ENCODE peak calls at places on chromosomes 12 and 14, in nine cellular contexts. V, Q, E, K, W, Y, Z, S and T are unnamed samples.

GRCh38 chr14:61153436-61153835 is 127.7 kb downstream of the TMEM30B start:
- DNase-seq in V (no peak), Q (no peak), E (no peak), K (peak), W (no peak), Y (no peak), Z (no peak), S (no peak), T (no peak)

GRCh38 chr12:69676257-69677012 is 22.7 kb downstream of the BEST3 start:
- DNase-seq in V (no peak), Q (no peak), E (no peak), K (peak), W (no peak), Y (no peak), Z (no peak), S (no peak), T (peak)

GRCh38 chr14:59465570-59466150 is 480 bp upstream of the GPR135 start:
- DNase-seq in V (no peak), Q (no peak), E (no peak), K (no peak), W (no peak), Y (no peak), Z (no peak), S (no peak), T (no peak)

GRCh38 chr12:44193281-44193680 is 357.4 kb downstream of the TMEM117 start:
- DNase-seq in V (no peak), Q (no peak), E (no peak), K (no peak), W (no peak), Y (no peak), Z (no peak), S (no peak), T (no peak)

GRCh38 chr12:58919271-58920101 is 818 bp downstream of the LRIG3 start:
- DNase-seq in V (no peak), Q (peak), E (peak), K (peak), W (peak), Y (peak), Z (no peak), S (peak), T (peak)

GRCh38 chr12:116562090-116562489 is 2.9 kb downstream of the MAP1LC3B2 start:
- DNase-seq in V (no peak), Q (no peak), E (no peak), K (no peak), W (no peak), Y (no peak), Z (no peak), S (no peak), T (no peak)

GRCh38 chr14:79101388-79101787 is 931.2 kb downstream of the NRXN3 start:
- DNase-seq in V (no peak), Q (no peak), E (no peak), K (no peak), W (no peak), Y (no peak), Z (no peak), S (no peak), T (no peak)

GRCh38 chr12:113161415-113162016 is 12.0 kb downstream of the CFAP73 start:
- DNase-seq in V (no peak), Q (peak), E (no peak), K (no peak), W (peak), Y (no peak), Z (peak), S (peak), T (peak)

GRCh38 chr12:33892425-33892824 is 129.9 kb upstream of the ALG10 start:
- DNase-seq in V (no peak), Q (no peak), E (no peak), K (no peak), W (no peak), Y (no peak), Z (no peak), S (no peak), T (no peak)

GRCh38 chr14:93764211-93764659 is 24.1 kb downstream of the PRIMA1 start:
- DNase-seq in V (no peak), Q (no peak), E (no peak), K (peak), W (no peak), Y (peak), Z (no peak), S (no peak), T (no peak)

GRCh38 chr12:95986635-95987535 is 9.3 kb downstream of the HAL start:
- DNase-seq in V (no peak), Q (no peak), E (no peak), K (no peak), W (no peak), Y (no peak), Z (no peak), S (no peak), T (no peak)

GRCh38 chr14:93012516-93013367 is 89.8 kb downstream of the CHGA start:
- DNase-seq in V (no peak), Q (no peak), E (no peak), K (no peak), W (no peak), Y (no peak), Z (no peak), S (no peak), T (no peak)

GRCh38 chr12:69510176-69510827 is 40.1 kb downstream of the FRS2 start:
- DNase-seq in V (no peak), Q (no peak), E (no peak), K (no peak), W (peak), Y (no peak), Z (no peak), S (peak), T (no peak)

GRCh38 chr12:52061470-52062166 is 8.2 kb upstream of the ATG101 start:
- DNase-seq in V (no peak), Q (peak), E (no peak), K (no peak), W (no peak), Y (no peak), Z (no peak), S (peak), T (no peak)

GRCh38 chr12:3600951-3601350 is 109.9 kb downstream of the PRMT8 start:
- DNase-seq in V (no peak), Q (no peak), E (no peak), K (no peak), W (no peak), Y (no peak), Z (no peak), S (no peak), T (no peak)

GRCh38 chr14:76666746-76667145 is 94.5 kb upstream of the VASH1 start:
- DNase-seq in V (no peak), Q (no peak), E (no peak), K (no peak), W (no peak), Y (no peak), Z (no peak), S (no peak), T (no peak)

GRCh38 chr12:8662592-8662991 is at the start of gene MFAP5:
- DNase-seq in V (peak), Q (no peak), E (peak), K (peak), W (no peak), Y (no peak), Z (no peak), S (no peak), T (no peak)

GRCh38 chr12:47238665-47239064 is 158.9 kb upstream of the AMIGO2 start:
- DNase-seq in V (no peak), Q (no peak), E (no peak), K (peak), W (no peak), Y (no peak), Z (no peak), S (no peak), T (no peak)

GRCh38 chr12:53602176-53602942 is 23.8 kb downstream of the ATF7 start:
- DNase-seq in V (no peak), Q (no peak), E (no peak), K (no peak), W (no peak), Y (no peak), Z (no peak), S (no peak), T (no peak)

GRCh38 chr12:124923906-124924734 is 9.7 kb upstream of the UBC start:
- DNase-seq in V (no peak), Q (peak), E (no peak), K (peak), W (peak), Y (no peak), Z (no peak), S (no peak), T (no peak)

GRCh38 chr14:31766315-31766892 is 205.2 kb downstream of the NUBPL start:
- DNase-seq in V (no peak), Q (no peak), E (no peak), K (no peak), W (no peak), Y (no peak), Z (no peak), S (no peak), T (no peak)

GRCh38 chr14:58904771-58905170 is 267.0 kb downstream of the DACT1 start:
- DNase-seq in V (no peak), Q (no peak), E (no peak), K (no peak), W (no peak), Y (no peak), Z (no peak), S (no peak), T (no peak)

GRCh38 chr12:66388512-66388911 is 86.2 kb downstream of the HELB start:
- DNase-seq in V (no peak), Q (no peak), E (no peak), K (no peak), W (no peak), Y (no peak), Z (no peak), S (no peak), T (no peak)
- TF ChIP-seq POLR2A in V (no peak), Q (no peak), E (no peak), K (no peak), W (no peak), Y (no peak), Z (no peak), S (no peak), T (no peak)

GRCh38 chr12:105637470-105637869 is 307.0 kb downstream of the C12orf75 start:
- DNase-seq in V (no peak), Q (no peak), E (no peak), K (no peak), W (no peak), Y (no peak), Z (no peak), S (no peak), T (no peak)
- TF ChIP-seq POLR2A in V (no peak), Q (no peak), E (no peak), K (no peak), W (no peak), Y (no peak), Z (no peak), S (no peak), T (no peak)

GRCh38 chr12:31589896-31590729 is 823 bp downstream of the DENND5B start:
- DNase-seq in V (peak), Q (peak), E (peak), K (peak), W (peak), Y (peak), Z (peak), S (peak), T (peak)
- TF ChIP-seq POLR2A in V (no peak), Q (no peak), E (peak), K (peak), W (no peak), Y (peak), Z (peak), S (no peak), T (peak)

GRCh38 chr12:128813883-128814282 is 9.9 kb downstream of the SLC15A4 start:
- DNase-seq in V (no peak), Q (no peak), E (no peak), K (no peak), W (no peak), Y (no peak), Z (no peak), S (no peak), T (no peak)
- TF ChIP-seq POLR2A in V (no peak), Q (no peak), E (no peak), K (no peak), W (no peak), Y (no peak), Z (no peak), S (no peak), T (no peak)

GRCh38 chr12:76030378-76031080 is 1.0 kb downstream of the PHLDA1 start:
- DNase-seq in V (no peak), Q (peak), E (peak), K (peak), W (peak), Y (peak), Z (no peak), S (peak), T (peak)

GRCh38 chr12:76031081-76031413 is 529 bp downstream of the PHLDA1 start:
- DNase-seq in V (no peak), Q (no peak), E (no peak), K (no peak), W (no peak), Y (no peak), Z (peak), S (no peak), T (peak)

GRCh38 chr12:76029982-76030377 is 1.6 kb downstream of the PHLDA1 start:
- DNase-seq in V (no peak), Q (peak), E (no peak), K (peak), W (no peak), Y (no peak), Z (no peak), S (peak), T (peak)

GRCh38 chr12:76032043-76032981 is 736 bp upstream of the PHLDA1 start:
- DNase-seq in V (peak), Q (peak), E (peak), K (peak), W (peak), Y (peak), Z (peak), S (peak), T (peak)

DNA sequence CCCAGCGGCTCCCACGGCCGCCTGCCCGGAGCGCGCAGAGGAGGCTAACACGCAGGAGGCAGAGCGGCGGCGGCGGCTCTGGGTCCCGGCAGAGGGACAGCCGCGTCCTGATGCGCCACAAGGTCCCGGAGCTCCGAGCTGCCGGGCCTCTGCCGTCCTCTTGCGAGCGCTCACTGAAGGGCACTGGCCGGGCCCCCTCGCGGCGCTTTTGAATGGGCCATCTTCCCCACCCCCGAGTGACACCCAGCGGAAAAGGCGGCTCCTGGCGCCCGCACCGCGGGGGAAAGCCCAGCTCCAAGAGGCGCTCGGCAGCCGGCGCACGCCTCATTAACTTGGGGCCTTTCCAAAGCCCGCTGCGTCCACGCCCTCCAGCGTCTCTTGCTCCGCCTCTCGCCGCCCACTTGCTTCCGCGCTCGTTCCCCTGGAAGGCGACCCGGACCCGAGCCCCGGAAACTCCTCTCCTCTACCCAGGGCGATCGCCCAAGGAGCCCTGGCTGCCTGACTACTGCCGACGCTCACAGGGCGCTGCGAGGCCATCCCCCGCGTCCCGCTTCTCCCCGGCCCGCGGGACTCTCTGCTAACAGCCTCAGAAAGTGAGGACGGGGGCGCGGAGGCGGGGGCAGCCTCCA is at the start of gene PHLDA1:
- DNase-seq in V (peak), Q (peak), E (peak), K (peak), W (peak), Y (peak), Z (peak), S (peak), T (peak)
- TF ChIP-seq POLR2A in V (no peak), Q (peak), E (peak), K (peak), W (peak), Y (peak), Z (peak), S (peak), T (peak)

GRCh38 chr14:23362200-23362599 is 2.8 kb downstream of the EFS start:
- DNase-seq in V (no peak), Q (peak), E (no peak), K (peak), W (no peak), Y (no peak), Z (no peak), S (no peak), T (peak)

GRCh38 chr14:23364604-23365352 is at the start of gene EFS:
- DNase-seq in V (peak), Q (no peak), E (no peak), K (peak), W (no peak), Y (peak), Z (no peak), S (peak), T (no peak)

GRCh38 chr14:23365353-23366162 is 586 bp upstream of the EFS start:
- DNase-seq in V (no peak), Q (no peak), E (no peak), K (peak), W (no peak), Y (peak), Z (no peak), S (no peak), T (no peak)

GRCh38 chr14:23366163-23366921 is 1.4 kb upstream of the EFS start:
- DNase-seq in V (peak), Q (no peak), E (no peak), K (peak), W (peak), Y (peak), Z (no peak), S (peak), T (no peak)

DNA sequence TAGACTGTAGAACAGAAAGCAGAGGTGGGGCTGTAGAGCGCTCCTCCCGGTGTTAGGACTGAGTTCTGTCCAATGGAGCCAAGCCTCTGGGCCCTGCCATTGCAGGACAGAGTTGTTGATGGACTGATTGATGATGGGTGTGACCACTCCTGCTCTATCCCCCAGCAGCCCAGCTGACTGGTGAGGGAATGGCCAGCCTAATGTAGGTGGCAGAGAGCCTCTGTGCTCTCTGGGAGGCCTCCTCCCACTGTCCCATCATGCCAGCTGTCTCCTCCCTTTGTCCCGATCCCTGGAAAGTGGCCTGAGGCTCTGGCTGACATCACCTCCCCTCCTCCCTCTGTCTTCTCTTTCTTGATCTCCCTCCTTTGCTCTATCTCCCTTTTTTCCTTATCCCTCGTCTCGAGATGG is 804 bp downstream of the EFS start:
- DNase-seq in V (peak), Q (no peak), E (peak), K (no peak), W (no peak), Y (no peak), Z (no peak), S (no peak), T (no peak)
- TF ChIP-seq POLR2A in V (no peak), Q (no peak), E (no peak), K (no peak), W (peak), Y (no peak), Z (no peak), S (no peak), T (no peak)

GRCh38 chr12:50195832-50196231 is 28.7 kb upstream of the CERS5 start:
- DNase-seq in V (no peak), Q (no peak), E (no peak), K (no peak), W (no peak), Y (no peak), Z (no peak), S (no peak), T (no peak)

GRCh38 chr12:50198829-50199228 is 31.7 kb upstream of the CERS5 start:
- DNase-seq in V (no peak), Q (no peak), E (no peak), K (no peak), W (no peak), Y (no peak), Z (no peak), S (no peak), T (no peak)

GRCh38 chr12:50200507-50201273 is 33.5 kb upstream of the CERS5 start:
- DNase-seq in V (no peak), Q (no peak), E (no peak), K (peak), W (no peak), Y (no peak), Z (no peak), S (no peak), T (no peak)

GRCh38 chr12:50196537-50196936 is 29.4 kb upstream of the CERS5 start:
- DNase-seq in V (no peak), Q (no peak), E (no peak), K (no peak), W (no peak), Y (no peak), Z (no peak), S (no peak), T (no peak)

DNA sequence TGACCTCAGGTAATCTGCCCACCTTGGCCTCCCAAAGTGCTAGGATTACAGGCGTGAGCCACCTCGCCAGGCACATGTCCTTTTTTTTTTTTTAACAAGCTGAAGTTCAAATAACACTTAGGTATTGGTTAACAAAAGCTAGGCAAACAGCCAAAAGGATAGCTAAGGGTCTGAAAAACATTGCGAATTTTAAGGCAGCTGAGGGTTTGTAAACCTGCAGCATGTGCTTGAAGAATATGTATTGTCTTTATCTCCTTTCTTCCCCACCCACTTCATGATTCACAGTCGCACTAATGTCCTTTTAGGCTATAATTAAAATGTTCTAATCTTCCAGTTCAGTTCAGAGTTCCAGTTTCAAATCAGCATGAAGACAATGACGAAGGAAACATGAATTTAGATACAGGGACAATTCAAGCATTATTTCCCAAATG is 30.1 kb upstream of the CERS5 start:
- DNase-seq in V (no peak), Q (no peak), E (no peak), K (no peak), W (no peak), Y (no peak), Z (no peak), S (no peak), T (no peak)
- TF ChIP-seq POLR2A in V (no peak), Q (no peak), E (no peak), K (no peak), W (no peak), Y (no peak), Z (no peak), S (no peak), T (no peak)

GRCh38 chr12:7108042-7108927 is 729 bp downstream of the C1RL start:
- DNase-seq in V (peak), Q (peak), E (peak), K (peak), W (peak), Y (peak), Z (peak), S (peak), T (peak)
- TF ChIP-seq POLR2A in V (no peak), Q (peak), E (peak), K (peak), W (peak), Y (peak), Z (peak), S (no peak), T (peak)